ENCODE peak calls at places on chromosome 5, in seven cellular contexts. J is right lobe of liver; Z is progenitor cell of endocrine pancreas; O is psoas muscle; T is transverse colon; W is foreskin fibroblast; A is CD8-positive, alpha-beta T cell. V is an unnamed sample.

GRCh38 chr5:82849885-82850284 is 227.3 kb downstream of the TMEM167A start:
- DNase-seq in W (no peak), J (no peak), Z (no peak), O (no peak), T (no peak), A (no peak), V (no peak)

GRCh38 chr5:163807781-163808180 is 302.4 kb downstream of the MAT2B start:
- DNase-seq in Z (no peak), O (no peak), W (no peak), A (no peak), J (no peak), T (no peak), V (no peak)

GRCh38 chr5:80034962-80035821 is at the start of gene THBS4:
- DNase-seq in Z (no peak), W (no peak), A (no peak), O (peak; percentile 46), T (no peak), J (no peak), V (no peak)

GRCh38 chr5:134550271-134551214 is 25.1 kb downstream of the JADE2 start:
- DNase-seq in O (no peak), J (no peak), W (no peak), T (no peak), A (no peak), Z (no peak), V (no peak)

GRCh38 chr5:160289721-160290120 is 22.6 kb downstream of the CCNJL start:
- DNase-seq in J (no peak), O (no peak), W (no peak), A (no peak), T (no peak), Z (no peak), V (no peak)

GRCh38 chr5:6359941-6360683 is 18.2 kb downstream of the MED10 start:
- DNase-seq in T (no peak), Z (no peak), A (no peak), J (no peak), W (no peak), O (no peak), V (no peak)

GRCh38 chr5:39624268-39624886 is 199.6 kb upstream of the DAB2 start:
- DNase-seq in Z (no peak), J (peak; percentile 53), W (peak; percentile 56), A (no peak), T (peak; percentile 77), O (no peak), V (no peak)

GRCh38 chr5:72244862-72245371 is 75.1 kb downstream of the MRPS27 start:
- DNase-seq in T (no peak), J (no peak), Z (no peak), O (no peak), W (peak; percentile 60), A (no peak), V (no peak)

GRCh38 chr5:122369416-122369815 is 57.4 kb downstream of the SNCAIP start:
- DNase-seq in A (no peak), J (no peak), Z (no peak), T (no peak), W (no peak), O (no peak), V (no peak)

GRCh38 chr5:160769264-160769663 is 82.7 kb downstream of the ATP10B start:
- DNase-seq in A (no peak), O (no peak), Z (no peak), J (no peak), T (peak; percentile 79), W (no peak), V (no peak)

GRCh38 chr5:60649288-60649917 is 50.6 kb downstream of the DEPDC1B start:
- DNase-seq in T (no peak), A (no peak), W (peak; percentile 24), O (no peak), Z (no peak), J (no peak), V (no peak)

GRCh38 chr5:139549162-139549894 is 11.8 kb upstream of the UBE2D2 start:
- DNase-seq in T (no peak), J (no peak), A (no peak), O (no peak), Z (no peak), W (no peak), V (no peak)

GRCh38 chr5:76808142-76808691 is 10.6 kb upstream of the F2RL1 start:
- DNase-seq in A (no peak), Z (no peak), W (no peak), T (no peak), J (no peak), O (no peak), V (no peak)

GRCh38 chr5:126753227-126753626 is 23.7 kb upstream of the LMNB1 start:
- DNase-seq in Z (no peak), J (peak; percentile 28), T (no peak), O (no peak), A (no peak), W (no peak), V (no peak)

GRCh38 chr5:60436518-60436917 is 263.4 kb downstream of the DEPDC1B start:
- DNase-seq in T (no peak), O (no peak), Z (no peak), A (no peak), W (no peak), J (no peak), V (no peak)

GRCh38 chr5:69295088-69295754 is 37.4 kb downstream of the CCDC125 start:
- DNase-seq in Z (no peak), W (no peak), J (no peak), A (no peak), T (no peak), O (no peak), V (no peak)

GRCh38 chr5:130055572-130055971 is 151.3 kb downstream of the CHSY3 start:
- DNase-seq in T (no peak), O (no peak), W (no peak), A (no peak), J (no peak), Z (no peak), V (no peak)

GRCh38 chr5:15008476-15008875 is 136.9 kb upstream of the ANKH start:
- DNase-seq in Z (no peak), A (no peak), J (peak; percentile 96), W (peak; percentile 96), T (peak; percentile 87), O (peak; percentile 92), V (no peak)

GRCh38 chr5:79513519-79514390 is at the start of gene HOMER1:
- DNase-seq in J (peak; percentile 77), A (peak; percentile 54), T (peak; percentile 79), O (peak; percentile 84), W (peak; percentile 72), Z (peak; percentile 73), V (peak; percentile 35)

GRCh38 chr5:160556886-160557285 is 135.2 kb downstream of the PTTG1 start:
- DNase-seq in A (no peak), Z (no peak), O (no peak), J (no peak), W (no peak), T (no peak), V (no peak)

GRCh38 chr5:67377651-67378050 is 181.1 kb upstream of the CD180 start:
- DNase-seq in T (no peak), Z (no peak), O (no peak), A (no peak), J (no peak), W (no peak), V (no peak)

GRCh38 chr5:67374378-67374777 is 177.8 kb upstream of the CD180 start:
- DNase-seq in Z (no peak), A (no peak), W (no peak), J (no peak), O (no peak), T (no peak), V (no peak)

GRCh38 chr5:67373518-67373917 is 176.9 kb upstream of the CD180 start:
- DNase-seq in A (no peak), T (no peak), Z (no peak), W (no peak), O (no peak), J (no peak), V (no peak)

GRCh38 chr5:67372887-67373286 is 176.3 kb upstream of the CD180 start:
- DNase-seq in Z (no peak), W (no peak), A (no peak), J (no peak), T (no peak), O (no peak), V (no peak)

DNA sequence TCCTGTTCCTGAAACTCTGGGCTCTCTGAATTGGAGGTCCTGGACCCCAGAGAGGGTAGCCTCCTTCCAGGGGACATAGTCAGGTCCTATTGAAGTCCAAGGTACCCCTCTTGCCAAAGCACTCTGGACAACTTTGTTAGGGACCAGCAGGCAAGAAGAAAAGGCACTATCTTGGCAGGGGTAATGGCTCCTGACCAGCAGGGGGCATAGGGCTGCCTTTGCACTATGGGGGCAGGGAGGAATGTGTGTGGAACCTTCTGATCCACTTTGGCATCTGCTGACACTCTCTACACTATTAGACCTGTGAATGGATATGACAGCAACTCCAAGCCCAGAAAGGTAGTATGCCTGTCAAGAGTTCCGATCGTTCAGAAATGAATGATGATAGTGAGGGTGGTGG is 179.0 kb upstream of the CD180 start:
- DNase-seq in J (no peak), O (no peak), T (no peak), A (no peak), W (no peak), Z (no peak), V (no peak)
- TF ChIP-seq CTCF in J (no peak), O (no peak), T (no peak), A (no peak), W (no peak), Z (no peak), V (no peak)

GRCh38 chr5:138160706-138161105 is 17.7 kb downstream of the BRD8 start:
- DNase-seq in A (no peak), J (no peak), O (no peak), W (no peak), Z (no peak), T (no peak), V (no peak)
- TF ChIP-seq CTCF in A (no peak), J (no peak), O (no peak), W (no peak), Z (no peak), T (no peak), V (no peak)

DNA sequence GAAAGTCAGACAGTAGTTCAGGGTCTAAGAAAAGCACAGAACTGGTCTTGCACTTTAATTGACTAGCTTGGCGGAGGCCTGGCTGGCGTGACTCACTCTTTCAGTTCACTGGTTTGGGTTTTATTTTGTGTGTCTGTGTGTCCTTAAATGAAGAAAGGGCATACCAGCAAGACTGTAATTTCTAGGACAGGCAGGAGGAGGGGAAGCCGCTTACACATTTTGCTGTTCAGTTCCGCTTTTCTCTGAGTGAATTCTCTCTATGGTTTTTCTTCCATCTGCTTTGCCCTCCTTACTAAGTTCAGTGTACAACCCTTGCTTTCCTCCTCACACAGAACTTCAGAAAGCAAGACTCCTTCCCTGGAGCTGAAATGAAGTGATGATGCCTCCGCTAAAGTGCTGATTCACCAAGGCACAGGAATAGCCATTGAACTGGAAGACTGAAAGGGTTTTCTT is 150.8 kb downstream of the MEF2C start:
- DNase-seq in A (no peak), O (peak; percentile 33), W (peak; percentile 24), T (peak; percentile 43), J (no peak), Z (no peak), V (no peak)
- TF ChIP-seq CTCF in A (no peak), O (no peak), W (no peak), T (no peak), J (no peak), Z (no peak), V (no peak)

GRCh38 chr5:112529525-112529924 is 110.4 kb upstream of the EPB41L4A start:
- DNase-seq in O (no peak), J (no peak), Z (no peak), A (no peak), W (no peak), T (no peak), V (no peak)
- TF ChIP-seq CTCF in O (no peak), J (peak; percentile 46), Z (peak; percentile 40), A (no peak), W (no peak), T (peak; percentile 33), V (peak; percentile 8)

GRCh38 chr5:74625742-74626241 is 14.7 kb downstream of the ENC1 start:
- DNase-seq in A (no peak), O (no peak), J (no peak), Z (no peak), W (no peak), T (no peak), V (no peak)
- TF ChIP-seq CTCF in A (no peak), O (no peak), J (no peak), Z (peak; percentile 25), W (no peak), T (no peak), V (peak; percentile 30)

V was measured in D721Med.